ENCODE peak calls at places on chromosome 4, in ten cellular contexts. R is ovary, P is endothelial cell of umbilical vein, N is astrocyte of the cerebellum, L is SJSA1, I is transverse colon, A is choroid plexus epithelial cell, X is upper lobe of left lung, G is uterus, W is fibroblast of mammary gland. C is an unnamed sample.

GRCh38 chr4:25320374-25321172 is 8.0 kb downstream of the ZCCHC4 start:
- DNase-seq in R (no peak), P (no peak), N (peak), L (no peak), I (no peak), A (peak), X (no peak), G (no peak), W (peak), C (peak)

GRCh38 chr4:25051534-25051933 is 20.8 kb upstream of the LGI2 start:
- DNase-seq in R (no peak), P (no peak), N (peak), L (no peak), I (no peak), A (no peak), X (no peak), G (no peak), W (no peak), C (no peak)

GRCh38 chr4:7021355-7021754 is 21.8 kb upstream of the TADA2B start:
- DNase-seq in R (no peak), P (no peak), N (no peak), L (no peak), I (no peak), A (no peak), X (no peak), G (no peak), W (no peak), C (no peak)

GRCh38 chr4:14568356-14568755 is 433.9 kb upstream of the CPEB2 start:
- DNase-seq in R (no peak), P (no peak), N (peak), L (no peak), I (no peak), A (peak), X (no peak), G (no peak), W (peak), C (no peak)

GRCh38 chr4:113893546-113893945 is 85.9 kb downstream of the ARSJ start:
- DNase-seq in R (no peak), P (peak), N (no peak), L (no peak), I (no peak), A (peak), X (no peak), G (no peak), W (peak), C (no peak)

GRCh38 chr4:164731827-164732474 is 22.0 kb upstream of the SMIM31 start:
- DNase-seq in R (no peak), P (peak), N (peak), L (peak), I (peak), A (peak), X (no peak), G (no peak), W (peak), C (peak)

GRCh38 chr4:40307627-40308497 is 27.3 kb upstream of the CHRNA9 start:
- DNase-seq in R (no peak), P (no peak), N (no peak), L (no peak), I (peak), A (no peak), X (peak), G (no peak), W (no peak), C (no peak)

GRCh38 chr4:53889335-53890084 is 174.9 kb downstream of the CHIC2 start:
- DNase-seq in R (no peak), P (no peak), N (no peak), L (no peak), I (no peak), A (peak), X (no peak), G (no peak), W (peak), C (no peak)

GRCh38 chr4:74032064-74032463 is 6.4 kb downstream of the CXCL3 start:
- DNase-seq in R (no peak), P (peak), N (no peak), L (no peak), I (no peak), A (no peak), X (no peak), G (no peak), W (peak), C (no peak)

GRCh38 chr4:54658321-54659093 is 750 bp downstream of the KIT start:
- DNase-seq in R (peak), P (peak), N (peak), L (no peak), I (peak), A (peak), X (peak), G (peak), W (peak), C (no peak)

GRCh38 chr4:16659694-16660093 is 238.8 kb downstream of the LDB2 start:
- DNase-seq in R (no peak), P (no peak), N (no peak), L (no peak), I (no peak), A (no peak), X (no peak), G (no peak), W (no peak), C (no peak)

GRCh38 chr4:41437264-41437566 is 100.7 kb upstream of the LIMCH1 start:
- DNase-seq in R (no peak), P (peak), N (no peak), L (no peak), I (no peak), A (no peak), X (no peak), G (no peak), W (no peak), C (no peak)

GRCh38 chr4:34676390-34676789 is 1567.9 kb downstream of the ARAP2 start:
- DNase-seq in R (no peak), P (no peak), N (no peak), L (no peak), I (no peak), A (peak), X (no peak), G (no peak), W (no peak), C (no peak)

GRCh38 chr4:170887396-170887795 is 797.6 kb upstream of the AADAT start:
- DNase-seq in R (no peak), P (no peak), N (no peak), L (no peak), I (no peak), A (peak), X (no peak), G (no peak), W (no peak), C (no peak)

GRCh38 chr4:40923326-40924095 is 173.8 kb downstream of the NSUN7 start:
- DNase-seq in R (no peak), P (peak), N (no peak), L (no peak), I (no peak), A (no peak), X (no peak), G (no peak), W (no peak), C (no peak)

GRCh38 chr4:154989511-154989910 is 208.4 kb downstream of the RBM46 start:
- DNase-seq in R (no peak), P (no peak), N (no peak), L (no peak), I (no peak), A (no peak), X (no peak), G (no peak), W (no peak), C (no peak)

GRCh38 chr4:46219872-46220271 is 96.0 kb upstream of the GABRG1 start:
- DNase-seq in R (no peak), P (no peak), N (no peak), L (no peak), I (no peak), A (no peak), X (no peak), G (no peak), W (no peak), C (no peak)

GRCh38 chr4:122100508-122100907 is 51.6 kb upstream of the BLTP1 start:
- DNase-seq in R (no peak), P (no peak), N (peak), L (no peak), I (no peak), A (peak), X (no peak), G (no peak), W (no peak), C (no peak)

GRCh38 chr4:84497220-84497834 is 1.8 kb downstream of the NKX6-1 start:
- DNase-seq in R (no peak), P (no peak), N (no peak), L (peak), I (no peak), A (peak), X (no peak), G (peak), W (peak), C (no peak)

GRCh38 chr4:1513936-1514483 is 107.8 kb upstream of the NKX1-1 start:
- DNase-seq in R (no peak), P (no peak), N (no peak), L (no peak), I (no peak), A (no peak), X (no peak), G (no peak), W (no peak), C (no peak)

GRCh38 chr4:963276-964225 is 9.8 kb downstream of the DGKQ start:
- DNase-seq in R (no peak), P (no peak), N (no peak), L (peak), I (peak), A (no peak), X (no peak), G (no peak), W (no peak), C (no peak)

GRCh38 chr4:75011131-75011795 is 78.3 kb downstream of the PARM1 start:
- DNase-seq in R (no peak), P (no peak), N (no peak), L (no peak), I (no peak), A (no peak), X (no peak), G (no peak), W (peak), C (no peak)

GRCh38 chr4:157768419-157768818 is 404.4 kb downstream of the GASK1B start:
- DNase-seq in R (no peak), P (no peak), N (no peak), L (no peak), I (no peak), A (no peak), X (no peak), G (no peak), W (no peak), C (no peak)

GRCh38 chr4:61666248-61666647 is 466.1 kb downstream of the ADGRL3 start:
- DNase-seq in R (no peak), P (no peak), N (peak), L (no peak), I (no peak), A (peak), X (no peak), G (no peak), W (no peak), C (no peak)

GRCh38 chr4:102586644-102587021 is 85.5 kb downstream of the NFKB1 start:
- DNase-seq in R (no peak), P (no peak), N (no peak), L (no peak), I (no peak), A (no peak), X (no peak), G (no peak), W (no peak), C (no peak)

GRCh38 chr4:14169460-14169859 is 541.9 kb upstream of the BOD1L1 start:
- DNase-seq in R (no peak), P (peak), N (no peak), L (no peak), I (no peak), A (peak), X (no peak), G (no peak), W (peak), C (no peak)

GRCh38 chr4:148397006-148397673 is 45.1 kb downstream of the NR3C2 start:
- DNase-seq in R (no peak), P (no peak), N (no peak), L (no peak), I (peak), A (no peak), X (no peak), G (no peak), W (no peak), C (no peak)

GRCh38 chr4:152515678-152516077 is 20.2 kb downstream of the FBXW7 start:
- DNase-seq in R (no peak), P (no peak), N (peak), L (peak), I (no peak), A (peak), X (no peak), G (no peak), W (peak), C (peak)

GRCh38 chr4:41814565-41814964 is 66.0 kb upstream of the PHOX2B start:
- DNase-seq in R (no peak), P (peak), N (no peak), L (no peak), I (no peak), A (peak), X (no peak), G (no peak), W (no peak), C (no peak)

GRCh38 chr4:129532573-129532972 is 436.6 kb downstream of the C4orf33 start:
- DNase-seq in R (no peak), P (peak), N (no peak), L (no peak), I (no peak), A (no peak), X (no peak), G (no peak), W (no peak), C (no peak)

GRCh38 chr4:8725071-8725841 is 132.7 kb downstream of the CPZ start:
- DNase-seq in R (peak), P (no peak), N (no peak), L (peak), I (peak), A (no peak), X (peak), G (peak), W (no peak), C (no peak)

GRCh38 chr4:186414365-186414764 is 141.0 kb downstream of the MTNR1A start:
- DNase-seq in R (no peak), P (no peak), N (no peak), L (no peak), I (peak), A (no peak), X (no peak), G (no peak), W (no peak), C (no peak)

GRCh38 chr4:173191623-173192041 is 23.0 kb downstream of the GALNT7 start:
- DNase-seq in R (no peak), P (peak), N (no peak), L (no peak), I (no peak), A (peak), X (no peak), G (no peak), W (peak), C (no peak)

GRCh38 chr4:48237996-48238645 is 31.5 kb downstream of the TEC start:
- DNase-seq in R (no peak), P (peak), N (no peak), L (no peak), I (no peak), A (peak), X (no peak), G (no peak), W (peak), C (no peak)
- H3K4me3 ChIP-seq in R (no peak), P (no peak), N (no peak), L (no peak), I (no peak), A (no peak), X (no peak), G (no peak), W (no peak), C (no peak)

GRCh38 chr4:86356425-86356824 is 3.4 kb downstream of the MAPK10 start:
- DNase-seq in R (no peak), P (no peak), N (no peak), L (no peak), I (no peak), A (no peak), X (no peak), G (no peak), W (no peak), C (no peak)
- H3K4me3 ChIP-seq in R (no peak), P (no peak), N (no peak), L (no peak), I (no peak), A (no peak), X (no peak), G (no peak), W (no peak), C (no peak)

GRCh38 chr4:108425988-108426387 is 194.4 kb upstream of the RPL34 start:
- DNase-seq in R (no peak), P (no peak), N (peak), L (peak), I (no peak), A (peak), X (no peak), G (no peak), W (peak), C (peak)

GRCh38 chr4:108432418-108432817 is 188.0 kb upstream of the RPL34 start:
- DNase-seq in R (no peak), P (no peak), N (no peak), L (no peak), I (no peak), A (peak), X (no peak), G (no peak), W (no peak), C (no peak)

GRCh38 chr4:108430921-108431320 is 189.5 kb upstream of the RPL34 start:
- DNase-seq in R (no peak), P (no peak), N (no peak), L (no peak), I (no peak), A (no peak), X (no peak), G (no peak), W (no peak), C (no peak)

GRCh38 chr4:108427946-108428345 is 192.4 kb upstream of the RPL34 start:
- DNase-seq in R (no peak), P (no peak), N (no peak), L (no peak), I (no peak), A (peak), X (no peak), G (no peak), W (peak), C (no peak)

DNA sequence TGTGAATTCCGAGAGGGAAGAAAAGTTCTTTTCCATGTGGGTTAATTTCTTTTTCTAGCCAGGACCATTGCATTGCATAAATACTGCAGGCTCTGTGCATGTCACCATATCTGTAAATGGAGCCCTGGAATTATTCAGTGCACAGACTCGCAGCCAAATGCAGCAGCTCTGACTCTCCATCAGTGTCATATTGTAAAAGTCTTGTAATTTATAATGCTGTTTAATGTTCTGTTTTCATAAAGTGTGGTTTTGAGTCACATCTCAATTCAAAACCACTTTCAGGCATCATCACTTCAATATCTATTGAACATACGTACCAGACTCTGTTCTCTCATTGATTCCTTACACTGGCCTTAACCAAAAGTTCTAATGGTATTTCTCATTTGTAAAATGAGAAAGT is 193.9 kb upstream of the RPL34 start:
- DNase-seq in R (no peak), P (no peak), N (no peak), L (no peak), I (no peak), A (peak), X (no peak), G (no peak), W (peak), C (no peak)
- H3K4me3 ChIP-seq in R (no peak), P (no peak), N (no peak), L (no peak), I (no peak), A (no peak), X (no peak), G (no peak), W (no peak), C (no peak)

GRCh38 chr4:99315839-99316238 is 5.4 kb downstream of the ADH1B start:
- DNase-seq in R (no peak), P (no peak), N (no peak), L (no peak), I (no peak), A (no peak), X (no peak), G (no peak), W (no peak), C (no peak)
- H3K4me3 ChIP-seq in R (peak), P (no peak), N (no peak), L (no peak), I (no peak), A (no peak), X (peak), G (peak), W (no peak), C (no peak)

C was measured in HFF-Myc.